ENCODE peak calls at places on chromosome 10, in ten cellular contexts. X is heart right ventricle; H is fibroblast of villous mesenchyme; P is HS-27A; V is naive thymus-derived CD8-positive, alpha-beta T cell; J is Right ventricle myocardium superior; N is caudate nucleus; Z is stimulated activated CD8-positive, alpha-beta memory T cell treated with anti-CD3 and anti-CD28 coated beads, Interleukin-7, amount 100 ng/mL, for 24 hours; Q is NCI-H1417; C is EL. K is an unnamed sample.

GRCh38 chr10:25226775-25227682 is 52.2 kb downstream of the GPR158 start:
- DNase-seq in X (peak), H (peak), P (no peak), V (no peak), J (no peak), N (no peak), Z (no peak), Q (peak), C (peak), K (peak)

GRCh38 chr10:29202541-29202940 is 86.3 kb upstream of the LYZL1 start:
- DNase-seq in X (no peak), H (no peak), P (no peak), V (no peak), J (no peak), N (no peak), Z (no peak), Q (no peak), C (no peak), K (no peak)

GRCh38 chr10:107098326-107098725 is 66.2 kb downstream of the SORCS1 start:
- DNase-seq in X (no peak), H (no peak), P (no peak), V (no peak), J (no peak), N (no peak), Z (no peak), Q (no peak), C (no peak), K (no peak)

GRCh38 chr10:116655573-116655972 is 34.8 kb downstream of the PNLIPRP2 start:
- DNase-seq in X (no peak), H (no peak), P (no peak), V (no peak), J (no peak), N (no peak), Z (no peak), Q (no peak), C (no peak), K (no peak)

GRCh38 chr10:27646194-27646593 is 99.4 kb downstream of the MKX start:
- DNase-seq in X (no peak), H (peak), P (no peak), V (no peak), J (no peak), N (no peak), Z (no peak), Q (no peak), C (peak), K (no peak)

GRCh38 chr10:132106431-132106830 is 40.7 kb downstream of the JAKMIP3 start:
- DNase-seq in X (no peak), H (no peak), P (no peak), V (no peak), J (peak), N (no peak), Z (no peak), Q (no peak), C (no peak), K (no peak)

GRCh38 chr10:132634241-132634946 is 96.8 kb downstream of the INPP5A start:
- DNase-seq in X (no peak), H (no peak), P (no peak), V (no peak), J (peak), N (no peak), Z (no peak), Q (no peak), C (no peak), K (no peak)

GRCh38 chr10:83553366-83553765 is 585.9 kb upstream of the GHITM start:
- DNase-seq in X (no peak), H (no peak), P (no peak), V (no peak), J (no peak), N (no peak), Z (no peak), Q (no peak), C (peak), K (no peak)

GRCh38 chr10:20984632-20985031 is 87.5 kb upstream of the NEBL start:
- DNase-seq in X (no peak), H (no peak), P (no peak), V (no peak), J (no peak), N (no peak), Z (no peak), Q (no peak), C (no peak), K (no peak)

GRCh38 chr10:79270471-79271246 is 76.6 kb upstream of the PPIF start:
- DNase-seq in X (no peak), H (no peak), P (no peak), V (no peak), J (peak), N (no peak), Z (no peak), Q (no peak), C (no peak), K (no peak)

GRCh38 chr10:114271014-114271778 is 32.1 kb downstream of the VWA2 start:
- DNase-seq in X (no peak), H (no peak), P (no peak), V (no peak), J (no peak), N (no peak), Z (no peak), Q (no peak), C (no peak), K (no peak)

GRCh38 chr10:101749511-101750016 is 26.4 kb downstream of the FGF8 start:
- DNase-seq in X (no peak), H (no peak), P (no peak), V (no peak), J (no peak), N (no peak), Z (no peak), Q (no peak), C (no peak), K (no peak)

GRCh38 chr10:102540023-102540422 is 36.3 kb downstream of the SUFU start:
- DNase-seq in X (no peak), H (no peak), P (no peak), V (no peak), J (no peak), N (no peak), Z (no peak), Q (no peak), C (peak), K (no peak)

GRCh38 chr10:19816420-19817250 is at the start of gene PLXDC2:
- DNase-seq in X (peak), H (peak), P (no peak), V (no peak), J (peak), N (no peak), Z (no peak), Q (peak), C (peak), K (peak)

GRCh38 chr10:95170790-95171189 is 23.2 kb upstream of the ACSM6 start:
- DNase-seq in X (no peak), H (no peak), P (no peak), V (no peak), J (no peak), N (no peak), Z (no peak), Q (no peak), C (no peak), K (no peak)

GRCh38 chr10:88116491-88116890 is 253.1 kb downstream of the PTEN start:
- DNase-seq in X (no peak), H (no peak), P (no peak), V (no peak), J (no peak), N (no peak), Z (no peak), Q (no peak), C (peak), K (peak)

GRCh38 chr10:28713626-28714352 is 36.5 kb downstream of the BAMBI start:
- DNase-seq in X (no peak), H (no peak), P (no peak), V (no peak), J (no peak), N (no peak), Z (no peak), Q (no peak), C (no peak), K (no peak)

GRCh38 chr10:50987934-50988333 is 86.4 kb upstream of the PRKG1 start:
- DNase-seq in X (no peak), H (no peak), P (no peak), V (no peak), J (no peak), N (no peak), Z (no peak), Q (no peak), C (no peak), K (no peak)

GRCh38 chr10:122487231-122487765 is 25.9 kb downstream of the HTRA1 start:
- DNase-seq in X (no peak), H (peak), P (no peak), V (no peak), J (peak), N (no peak), Z (no peak), Q (peak), C (no peak), K (no peak)

GRCh38 chr10:69716711-69717560 is 84.8 kb upstream of the COL13A1 start:
- DNase-seq in X (no peak), H (peak), P (no peak), V (peak), J (peak), N (no peak), Z (peak), Q (peak), C (peak), K (no peak)

GRCh38 chr10:78255796-78256638 is 222.4 kb downstream of the RPS24 start:
- DNase-seq in X (no peak), H (peak), P (peak), V (no peak), J (no peak), N (no peak), Z (no peak), Q (no peak), C (peak), K (no peak)

GRCh38 chr10:60192986-60193385 is 196.7 kb downstream of the ANK3 start:
- DNase-seq in X (no peak), H (no peak), P (no peak), V (no peak), J (no peak), N (no peak), Z (no peak), Q (no peak), C (no peak), K (no peak)

GRCh38 chr10:104935656-104936055 is 294.6 kb downstream of the SORCS3 start:
- DNase-seq in X (no peak), H (no peak), P (no peak), V (no peak), J (no peak), N (no peak), Z (no peak), Q (no peak), C (no peak), K (no peak)

GRCh38 chr10:71069909-71070666 is 142.3 kb upstream of the UNC5B start:
- DNase-seq in X (no peak), H (no peak), P (no peak), V (no peak), J (no peak), N (no peak), Z (no peak), Q (no peak), C (no peak), K (no peak)

GRCh38 chr10:35388682-35389081 is 52.4 kb downstream of the CCNY start:
- DNase-seq in X (no peak), H (no peak), P (no peak), V (no peak), J (no peak), N (no peak), Z (no peak), Q (no peak), C (no peak), K (no peak)

GRCh38 chr10:14056545-14057332 is 274.0 kb downstream of the FRMD4A start:
- DNase-seq in X (no peak), H (peak), P (no peak), V (no peak), J (no peak), N (no peak), Z (no peak), Q (no peak), C (peak), K (no peak)

GRCh38 chr10:44935201-44935960 is 24.2 kb upstream of the RASSF4 start:
- DNase-seq in X (peak), H (peak), P (no peak), V (no peak), J (peak), N (peak), Z (no peak), Q (no peak), C (peak), K (no peak)

GRCh38 chr10:6929157-6929830 is 349.2 kb upstream of the PRKCQ start:
- DNase-seq in X (no peak), H (no peak), P (no peak), V (no peak), J (no peak), N (no peak), Z (no peak), Q (no peak), C (no peak), K (peak)

GRCh38 chr10:63267414-63268138 is 134.4 kb downstream of the NRBF2 start:
- DNase-seq in X (no peak), H (peak), P (no peak), V (no peak), J (no peak), N (no peak), Z (no peak), Q (no peak), C (peak), K (peak)

GRCh38 chr10:120011359-120012132 is 119.0 kb downstream of the SEC23IP start:
- DNase-seq in X (no peak), H (no peak), P (no peak), V (no peak), J (no peak), N (no peak), Z (no peak), Q (peak), C (no peak), K (no peak)

GRCh38 chr10:117945651-117946050 is 101.1 kb downstream of the RAB11FIP2 start:
- DNase-seq in X (no peak), H (no peak), P (no peak), V (no peak), J (no peak), N (no peak), Z (no peak), Q (no peak), C (no peak), K (no peak)

GRCh38 chr10:127414024-127414423 is 135.1 kb upstream of the NPS start:
- DNase-seq in X (no peak), H (no peak), P (no peak), V (no peak), J (no peak), N (no peak), Z (no peak), Q (no peak), C (no peak), K (no peak)

GRCh38 chr10:99658622-99659030 is 683 bp upstream of the ENTPD7 start:
- DNase-seq in X (peak), H (peak), P (no peak), V (peak), J (peak), N (no peak), Z (peak), Q (peak), C (peak), K (no peak)